ENCODE peak calls at places on chromosomes 13 and 19, in five cellular contexts. E, Q, A, U and N are unnamed samples.

GRCh38 chr19:49331616-49332055 is 3.6 kb upstream of the CD37 start:
- DNase-seq in E (peak), Q (no peak), A (peak), U (peak), N (peak)

GRCh38 chr19:16596399-16596798 is 24.2 kb upstream of the SLC35E1 start:
- DNase-seq in E (no peak), Q (no peak), A (no peak), U (no peak), N (no peak)

GRCh38 chr13:98664047-98664446 is 87.1 kb upstream of the STK24 start:
- DNase-seq in E (no peak), Q (no peak), A (no peak), U (no peak), N (no peak)

GRCh38 chr19:18436651-18437478 is 1.1 kb downstream of the ISYNA1 start:
- DNase-seq in E (peak), Q (peak), A (peak), U (peak), N (peak)

GRCh38 chr13:99015606-99016520 is 38.0 kb upstream of the DOCK9 start:
- DNase-seq in E (no peak), Q (no peak), A (no peak), U (no peak), N (no peak)

GRCh38 chr13:62320129-62320724 is 904.6 kb upstream of the PCDH20 start:
- DNase-seq in E (peak), Q (no peak), A (no peak), U (peak), N (peak)

GRCh38 chr13:97212540-97213146 is 9.5 kb upstream of the MBNL2 start:
- DNase-seq in E (peak), Q (no peak), A (no peak), U (no peak), N (peak)

GRCh38 chr19:10431254-10431942 is 11.1 kb downstream of the PDE4A start:
- DNase-seq in E (no peak), Q (peak), A (peak), U (no peak), N (no peak)

GRCh38 chr13:36601186-36601585 is 72.6 kb upstream of the SERTM1 start:
- DNase-seq in E (no peak), Q (no peak), A (no peak), U (no peak), N (no peak)

GRCh38 chr13:53783466-53783865 is 754.9 kb downstream of the OLFM4 start:
- DNase-seq in E (no peak), Q (no peak), A (no peak), U (no peak), N (no peak)

GRCh38 chr13:37515226-37515625 is 83.3 kb downstream of the POSTN start:
- DNase-seq in E (no peak), Q (no peak), A (no peak), U (no peak), N (no peak)

GRCh38 chr13:93462151-93462550 is 235.5 kb downstream of the GPC6 start:
- DNase-seq in E (no peak), Q (no peak), A (no peak), U (no peak), N (no peak)

GRCh38 chr13:93472296-93472695 is 245.7 kb downstream of the GPC6 start:
- DNase-seq in E (no peak), Q (no peak), A (no peak), U (no peak), N (no peak)

GRCh38 chr13:93466502-93467036 is 240.0 kb downstream of the GPC6 start:
- DNase-seq in E (no peak), Q (no peak), A (no peak), U (peak), N (no peak)
- TF ChIP-seq MAX in E (no peak), Q (no peak), A (no peak), U (no peak), N (no peak)

GRCh38 chr13:113915012-113915763 is 51.3 kb upstream of the GAS6 start:
- DNase-seq in E (no peak), Q (no peak), A (no peak), U (no peak), N (no peak)
- H3K27ac ChIP-seq in E (no peak), Q (no peak), A (no peak), U (no peak), N (no peak)

GRCh38 chr13:52706074-52706473 is 33.5 kb downstream of the CNMD start:
- DNase-seq in E (no peak), Q (no peak), A (no peak), U (no peak), N (no peak)

GRCh38 chr13:52707375-52707774 is 32.2 kb downstream of the CNMD start:
- DNase-seq in E (no peak), Q (no peak), A (no peak), U (no peak), N (no peak)

GRCh38 chr13:52701728-52702480 is 37.7 kb downstream of the CNMD start:
- DNase-seq in E (no peak), Q (no peak), A (no peak), U (no peak), N (peak)

DNA sequence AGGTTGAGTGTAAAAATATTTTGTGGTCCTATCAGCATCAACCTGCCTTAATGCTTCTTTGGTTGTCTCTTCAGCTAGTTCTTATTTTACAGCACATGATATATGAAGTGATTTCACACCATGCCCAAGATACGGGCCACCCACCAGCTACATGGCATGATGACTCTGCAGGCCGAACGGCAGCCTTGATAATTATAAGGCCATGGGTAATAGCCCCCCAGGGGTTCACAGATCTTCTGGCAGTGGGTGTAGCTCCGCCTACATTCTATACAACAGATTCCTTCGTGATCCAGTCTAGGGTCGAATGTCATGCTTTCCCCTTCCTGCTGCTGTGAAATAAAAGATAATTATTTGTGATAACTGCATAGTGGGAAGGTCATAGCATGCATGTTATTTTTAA is 36.1 kb downstream of the CNMD start:
- DNase-seq in E (no peak), Q (no peak), A (no peak), U (no peak), N (no peak)
- TF ChIP-seq JUN in E (no peak), Q (no peak), A (no peak), U (no peak), N (no peak)

DNA sequence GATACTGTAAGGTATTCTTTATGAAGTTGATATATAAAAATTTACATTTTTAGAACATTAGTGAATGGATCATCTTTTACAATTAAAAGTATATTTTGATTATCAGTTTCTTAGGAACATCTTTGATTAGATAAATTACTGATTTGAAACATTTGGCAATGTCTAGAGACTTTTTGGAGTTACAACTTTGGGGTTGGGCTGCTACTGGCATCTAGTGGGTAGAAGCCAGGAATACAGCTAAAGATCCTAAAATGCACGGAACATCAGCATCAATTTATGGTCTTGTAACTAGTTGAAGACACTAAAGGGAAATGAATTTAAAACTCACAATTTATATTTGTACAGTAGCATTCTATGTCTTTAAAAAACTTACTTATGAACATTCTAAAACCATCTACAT is 19.9 kb downstream of the POMP start:
- DNase-seq in E (no peak), Q (no peak), A (no peak), U (no peak), N (peak)
- TF ChIP-seq MAX in E (no peak), Q (no peak), A (no peak), U (no peak), N (no peak)

GRCh38 chr19:40666803-40667438 is 23.5 kb downstream of the NUMBL start:
- DNase-seq in E (no peak), Q (no peak), A (no peak), U (no peak), N (no peak)
- H3K27ac ChIP-seq in E (peak), Q (no peak), A (peak), U (no peak), N (peak)

GRCh38 chr19:38544569-38545315 is 73.0 kb downstream of the MAP4K1 start:
- DNase-seq in E (no peak), Q (no peak), A (peak), U (no peak), N (no peak)

GRCh38 chr19:38543286-38543806 is 74.4 kb downstream of the MAP4K1 start:
- DNase-seq in E (no peak), Q (no peak), A (no peak), U (no peak), N (no peak)

GRCh38 chr19:38543807-38544568 is 73.8 kb downstream of the MAP4K1 start:
- DNase-seq in E (peak), Q (no peak), A (peak), U (peak), N (peak)

GRCh38 chr19:38547446-38547845 is 70.3 kb downstream of the MAP4K1 start:
- DNase-seq in E (no peak), Q (no peak), A (no peak), U (no peak), N (no peak)

GRCh38 chr19:38545596-38545995 is 72.2 kb downstream of the MAP4K1 start:
- DNase-seq in E (no peak), Q (no peak), A (no peak), U (no peak), N (no peak)
- TF ChIP-seq JUN in E (no peak), Q (no peak), A (no peak), U (no peak), N (no peak)

GRCh38 chr19:30082168-30082567 is 140.1 kb downstream of the URI1 start:
- DNase-seq in E (no peak), Q (no peak), A (no peak), U (no peak), N (no peak)

GRCh38 chr19:30084390-30084819 is 142.4 kb downstream of the URI1 start:
- DNase-seq in E (no peak), Q (no peak), A (no peak), U (no peak), N (no peak)

GRCh38 chr19:30082611-30083010 is 140.6 kb downstream of the URI1 start:
- DNase-seq in E (no peak), Q (no peak), A (no peak), U (no peak), N (no peak)

GRCh38 chr19:30083701-30084156 is 141.7 kb downstream of the URI1 start:
- DNase-seq in E (no peak), Q (no peak), A (no peak), U (no peak), N (no peak)

GRCh38 chr19:30083125-30083681 is 141.2 kb downstream of the URI1 start:
- DNase-seq in E (no peak), Q (no peak), A (no peak), U (no peak), N (no peak)
- TF ChIP-seq MAX in E (no peak), Q (no peak), A (no peak), U (no peak), N (no peak)

DNA sequence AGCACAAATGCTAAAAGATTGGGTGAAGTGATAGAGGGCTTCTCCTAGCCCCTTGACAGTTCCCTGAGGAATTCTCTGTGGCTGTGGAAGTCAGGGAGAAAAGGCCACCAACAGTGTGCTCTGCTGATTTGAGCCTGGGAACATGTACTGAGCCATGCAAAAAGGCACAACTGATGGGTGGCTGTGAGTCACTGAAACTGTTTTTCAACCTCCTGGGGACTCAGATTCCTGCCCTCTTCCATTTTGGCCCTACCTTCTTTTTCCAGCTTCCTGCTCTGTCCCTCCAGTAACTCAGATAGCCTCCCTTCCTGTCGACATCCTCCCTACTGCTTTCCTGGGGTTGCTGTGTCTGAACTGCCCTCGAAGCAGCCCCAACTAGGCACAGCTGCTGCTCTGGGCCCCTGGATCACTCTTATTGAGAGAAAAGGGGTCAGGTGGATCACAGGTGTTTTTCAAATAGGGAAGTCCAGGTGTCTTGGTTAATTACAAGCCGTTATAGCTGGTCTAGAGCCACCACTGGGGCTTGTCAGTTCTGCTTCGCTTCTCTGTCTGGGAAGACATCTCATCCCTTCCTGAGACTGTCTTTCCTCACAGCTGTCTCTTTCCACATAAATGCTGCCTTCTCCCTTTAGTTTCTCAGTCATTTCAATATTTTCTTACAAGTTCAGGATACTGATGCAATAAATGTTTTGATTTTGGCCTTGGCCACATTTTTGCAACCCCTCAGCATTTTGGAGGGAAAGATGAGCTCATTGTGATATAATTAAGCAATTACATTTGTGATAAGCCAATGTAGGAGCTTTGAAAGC is 13.8 kb downstream of the FAM124A start:
- DNase-seq in E (no peak), Q (no peak), A (no peak), U (no peak), N (peak)
- H3K27ac ChIP-seq in E (no peak), Q (peak), A (no peak), U (no peak), N (no peak)

DNA sequence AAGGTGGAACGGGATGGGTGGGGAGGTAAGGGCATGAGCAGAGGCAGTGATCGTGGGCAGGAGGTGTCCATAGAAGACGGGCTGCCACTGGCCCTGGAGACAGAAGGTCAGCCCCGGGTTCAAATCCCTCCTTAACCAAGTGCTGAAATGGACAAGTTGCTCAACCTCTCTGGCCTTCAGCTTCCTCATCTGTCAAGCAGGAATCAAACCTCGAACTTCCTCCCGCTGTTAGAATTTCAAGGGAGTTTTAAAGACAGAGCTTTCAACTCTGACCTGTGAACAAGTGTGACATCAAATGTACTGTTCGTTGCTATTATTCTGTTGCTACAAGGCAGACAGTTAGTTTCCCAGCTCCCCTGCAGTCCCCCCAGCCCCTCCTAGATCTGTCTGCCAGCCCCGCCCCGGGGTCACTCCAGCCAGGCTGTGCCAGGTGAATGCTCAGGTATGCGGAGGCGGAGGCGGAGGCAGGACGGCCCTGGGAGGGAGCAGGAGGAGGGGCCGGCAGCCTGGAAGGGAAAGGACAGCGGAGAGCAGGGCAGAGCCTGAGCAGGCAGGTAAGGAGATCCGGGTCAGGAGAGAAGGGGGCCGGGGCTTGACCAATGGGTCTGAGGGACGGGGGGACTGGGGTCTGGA is at the start of gene EPS8L1:
- DNase-seq in E (no peak), Q (peak), A (no peak), U (no peak), N (no peak)
- TF ChIP-seq JUN in E (no peak), Q (no peak), A (no peak), U (no peak), N (no peak)

DNA sequence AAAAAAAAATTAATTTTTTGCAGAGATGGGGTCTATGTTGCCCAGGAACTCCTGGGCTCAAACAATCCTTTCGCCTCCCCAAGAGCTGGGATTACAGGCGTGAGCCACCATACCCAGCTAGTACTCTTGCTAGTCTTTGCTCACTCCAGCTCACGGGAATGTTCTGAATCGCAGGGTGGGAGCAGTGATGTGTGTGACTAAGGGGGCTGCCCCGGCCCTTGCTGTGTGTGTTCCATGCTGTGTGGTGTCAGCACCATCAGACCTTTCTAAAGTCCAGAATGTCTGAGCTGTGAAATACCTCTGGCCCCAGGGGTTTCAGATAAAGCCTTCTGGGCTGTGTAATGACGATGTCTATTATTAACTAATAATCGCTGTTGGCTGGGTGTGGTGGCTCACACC is 2.6 kb downstream of the ACP4 start:
- DNase-seq in E (no peak), Q (no peak), A (no peak), U (no peak), N (no peak)
- TF ChIP-seq MAX in E (no peak), Q (no peak), A (no peak), U (no peak), N (no peak)